ENCODE peak calls at places on chromosomes 7 and 10, in five cellular contexts. C, G, E, J and I are unnamed samples.
A peak's percentile ranks its signal among the peaks of the same experiment; 100 is the strongest.

GRCh38 chr7:115033917-115034459 is 112.1 kb downstream of the MDFIC start:
- DNase-seq in C (no peak), G (no peak), E (no peak), J (no peak), I (no peak)

GRCh38 chr10:132890301-132890700 is 52.1 kb downstream of the CFAP46 start:
- DNase-seq in C (no peak), G (no peak), E (peak; percentile 26), J (no peak), I (no peak)

GRCh38 chr10:52517017-52517416 is 202.9 kb downstream of the DKK1 start:
- DNase-seq in C (peak; percentile 39), G (no peak), E (no peak), J (no peak), I (no peak)

GRCh38 chr10:133307776-133308430 is 769 bp downstream of the TUBGCP2 start:
- DNase-seq in C (peak; percentile 85), G (peak; percentile 97), E (peak; percentile 80), J (peak; percentile 86), I (peak; percentile 75)

GRCh38 chr10:130817046-130817624 is 494.4 kb downstream of the TCERG1L start:
- DNase-seq in C (no peak), G (no peak), E (no peak), J (no peak), I (no peak)

GRCh38 chr7:46257766-46258448 is 336.8 kb upstream of the IGFBP3 start:
- DNase-seq in C (no peak), G (no peak), E (no peak), J (no peak), I (no peak)

GRCh38 chr7:100372256-100372655 is 1.0 kb upstream of the PILRA start:
- DNase-seq in C (no peak), G (peak; percentile 66), E (peak; percentile 56), J (no peak), I (no peak)

GRCh38 chr10:36738738-36739431 is 386.5 kb upstream of the ANKRD30A start:
- DNase-seq in C (peak; percentile 50), G (no peak), E (no peak), J (no peak), I (no peak)

GRCh38 chr10:99828464-99828863 is 46.0 kb downstream of the ABCC2 start:
- DNase-seq in C (no peak), G (peak; percentile 20), E (no peak), J (peak; percentile 44), I (no peak)

GRCh38 chr7:158028290-158028941 is 559.2 kb downstream of the PTPRN2 start:
- DNase-seq in C (no peak), G (no peak), E (no peak), J (no peak), I (no peak)

GRCh38 chr7:5284304-5285281 is 1.9 kb downstream of the SLC29A4 start:
- DNase-seq in C (peak; percentile 82), G (peak; percentile 62), E (no peak), J (peak; percentile 70), I (peak; percentile 69)

GRCh38 chr10:51955696-51956095 is 256.3 kb upstream of the CSTF2T start:
- DNase-seq in C (no peak), G (no peak), E (no peak), J (no peak), I (no peak)

GRCh38 chr10:31952066-31952465 is 23.4 kb upstream of the ARHGAP12 start:
- DNase-seq in C (no peak), G (no peak), E (no peak), J (no peak), I (no peak)

GRCh38 chr7:47332213-47332612 is 249.7 kb downstream of the TNS3 start:
- DNase-seq in C (no peak), G (no peak), E (no peak), J (no peak), I (no peak)

GRCh38 chr10:75611081-75611971 is 179.9 kb downstream of the LRMDA start:
- DNase-seq in C (no peak), G (no peak), E (no peak), J (peak; percentile 56), I (no peak)

GRCh38 chr7:30932562-30932961 is 20.9 kb downstream of the AQP1 start:
- DNase-seq in C (no peak), G (no peak), E (no peak), J (no peak), I (no peak)

GRCh38 chr10:18594574-18595156 is 56.7 kb downstream of the NSUN6 start:
- DNase-seq in C (peak; percentile 23), G (peak; percentile 21), E (no peak), J (no peak), I (no peak)

GRCh38 chr10:91077549-91078017 is 142.9 kb upstream of the PCGF5 start:
- DNase-seq in C (peak; percentile 50), G (no peak), E (peak; percentile 81), J (no peak), I (no peak)

GRCh38 chr10:13956826-13957225 is 370.1 kb downstream of the PRPF18 start:
- DNase-seq in C (no peak), G (no peak), E (peak; percentile 87), J (no peak), I (no peak)

GRCh38 chr7:3754488-3755365 is 453.7 kb downstream of the SDK1 start:
- DNase-seq in C (no peak), G (no peak), E (no peak), J (no peak), I (no peak)

GRCh38 chr10:3978762-3979161 is 193.8 kb upstream of the KLF6 start:
- DNase-seq in C (no peak), G (no peak), E (no peak), J (no peak), I (no peak)

GRCh38 chr7:116805100-116805544 is 57.3 kb upstream of the CAPZA2 start:
- DNase-seq in C (no peak), G (no peak), E (peak; percentile 68), J (no peak), I (no peak)

GRCh38 chr10:48612241-48612943 is 7.5 kb upstream of the ARHGAP22 start:
- DNase-seq in C (no peak), G (no peak), E (no peak), J (no peak), I (no peak)

GRCh38 chr7:10632707-10633106 is 341.0 kb upstream of the PHF14 start:
- DNase-seq in C (no peak), G (no peak), E (no peak), J (no peak), I (no peak)

GRCh38 chr10:65394898-65395297 is 1530.9 kb upstream of the LRRTM3 start:
- DNase-seq in C (no peak), G (no peak), E (no peak), J (peak; percentile 3), I (no peak)

GRCh38 chr7:74252893-74253292 is 1.3 kb downstream of the RFC2 start:
- DNase-seq in C (no peak), G (no peak), E (no peak), J (peak; percentile 67), I (no peak)

GRCh38 chr10:28717659-28718201 is 40.4 kb downstream of the BAMBI start:
- DNase-seq in C (no peak), G (no peak), E (no peak), J (no peak), I (no peak)

GRCh38 chr10:11469575-11470391 is 141.7 kb downstream of the USP6NL start:
- DNase-seq in C (no peak), G (no peak), E (no peak), J (no peak), I (no peak)

GRCh38 chr10:110641256-110641655 is 2.9 kb upstream of the RBM20 start:
- DNase-seq in C (peak; percentile 92), G (peak; percentile 77), E (peak; percentile 59), J (peak; percentile 36), I (no peak)

GRCh38 chr7:28748934-28749584 is 209.1 kb downstream of the TRIL start:
- DNase-seq in C (no peak), G (peak; percentile 48), E (peak; percentile 69), J (peak; percentile 62), I (peak; percentile 17)

DNA sequence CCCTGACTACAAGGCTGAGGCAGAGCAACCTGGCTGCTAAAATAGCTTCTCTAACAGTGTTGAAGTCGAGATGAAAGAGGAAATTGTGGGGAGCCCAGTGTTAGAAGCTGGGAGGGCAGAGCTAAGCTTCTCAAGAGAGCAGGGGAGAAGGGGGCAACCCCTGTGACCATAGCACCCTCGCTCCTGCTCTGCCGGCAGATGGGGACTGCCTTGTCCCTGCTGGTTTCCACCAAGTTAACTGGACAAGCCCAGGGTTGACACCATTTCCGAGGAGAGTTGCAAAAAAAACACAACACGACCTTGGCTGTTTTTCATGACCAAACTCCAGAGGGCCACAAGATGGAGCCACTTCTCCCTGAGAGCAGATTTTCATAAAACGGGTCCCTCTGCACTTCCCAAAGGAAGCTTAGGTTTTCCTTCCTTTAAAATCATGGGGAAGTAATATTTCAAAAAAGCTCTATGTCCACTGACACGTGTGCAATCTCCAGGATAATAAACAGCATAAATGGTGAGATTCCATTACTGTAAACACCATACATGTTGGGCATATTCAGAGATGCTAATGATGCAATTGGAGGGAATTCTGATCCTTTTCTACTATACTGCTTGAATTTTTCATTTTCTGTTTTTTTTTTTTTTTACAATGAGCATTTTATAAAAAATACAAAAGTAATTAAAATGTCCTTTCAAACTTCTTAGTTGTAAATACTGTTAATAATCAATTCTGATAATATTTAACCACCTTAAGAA is 140.4 kb downstream of the PIP4K2A start:
- DNase-seq in C (no peak), G (peak; percentile 56), E (no peak), J (peak; percentile 38), I (no peak)
- TF ChIP-seq CTCF in C (peak; percentile 56), G (peak; percentile 68), E (no peak), J (peak; percentile 45), I (no peak)

DNA sequence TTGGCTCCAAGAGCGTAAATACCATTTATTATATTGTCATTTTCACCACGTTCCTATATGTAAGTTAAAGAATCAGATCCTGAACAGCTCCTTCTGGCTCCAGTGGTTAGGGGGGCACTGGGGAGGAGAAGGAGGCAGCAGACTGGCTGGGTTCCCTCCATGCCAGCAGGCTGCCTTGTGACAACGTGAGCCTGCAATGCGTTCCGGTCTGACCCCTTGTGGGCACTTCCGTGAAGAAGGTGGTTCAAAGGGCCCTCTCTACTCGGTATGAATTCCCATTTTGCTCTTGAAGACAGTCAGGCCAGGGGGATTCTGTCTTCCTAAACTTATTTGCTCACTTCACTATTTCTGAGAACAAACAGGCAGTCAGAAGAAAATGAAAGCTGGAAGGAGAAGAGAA is 253.4 kb downstream of the BMPER start:
- DNase-seq in C (peak; percentile 56), G (no peak), E (peak; percentile 78), J (no peak), I (no peak)
- TF ChIP-seq CTCF in C (peak; percentile 10), G (no peak), E (peak; percentile 42), J (no peak), I (no peak)

GRCh38 chr10:23358357-23358756 is 13.8 kb upstream of the C10orf67 start:
- DNase-seq in C (peak; percentile 7), G (no peak), E (no peak), J (no peak), I (no peak)
- TF ChIP-seq CTCF in C (peak; percentile 47), G (no peak), E (no peak), J (no peak), I (no peak)

DNA sequence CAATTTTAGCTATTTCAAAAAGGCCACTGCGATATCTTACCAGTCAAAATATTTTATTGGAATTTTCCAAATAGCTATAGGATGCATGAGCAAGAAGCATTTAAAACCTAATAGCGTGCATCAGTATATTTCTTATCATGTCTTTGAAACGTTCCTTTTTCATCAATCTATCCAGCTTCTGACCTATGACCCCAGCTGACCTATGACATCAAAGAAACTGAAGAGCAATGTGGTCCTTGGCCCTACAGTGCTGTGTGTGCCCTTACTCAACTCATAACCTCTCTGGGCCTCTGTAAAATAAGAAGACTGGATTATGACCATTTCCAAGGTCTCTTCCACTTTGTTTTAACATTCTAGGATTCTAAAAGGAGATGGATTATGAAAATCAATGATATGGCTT is 118.2 kb downstream of the ZNF22 start:
- DNase-seq in C (no peak), G (no peak), E (no peak), J (no peak), I (no peak)
- TF ChIP-seq CTCF in C (no peak), G (no peak), E (no peak), J (no peak), I (no peak)